ENCODE peak calls at places on chromosomes 6 and 20, in nine cellular contexts. F is iris pigment epithelial cell, B is H54, L is hippocampal formation, Y is MV-4-11, X is NCI-H1694 treated with DMSO at 0.1 percent for 48 hours, J is BE2C, M is HT-29, D is pancreas. T is an unnamed sample.

GRCh38 chr20:41956316-41957050 is 338.3 kb upstream of the CHD6 start:
- DNase-seq in X (no peak), F (no peak), J (peak; percentile 45), Y (no peak), M (peak; percentile 53), L (no peak), B (peak; percentile 15), D (no peak), T (peak; percentile 59)

GRCh38 chr6:79450984-79451383 is 86.2 kb downstream of the LCA5 start:
- DNase-seq in J (no peak), Y (no peak), D (no peak), X (no peak), B (no peak), F (no peak), L (no peak), M (no peak), T (no peak)

GRCh38 chr6:35601331-35602132 is 87.2 kb downstream of the FKBP5 start:
- DNase-seq in B (no peak), L (peak; percentile 88), X (no peak), D (no peak), Y (peak; percentile 73), J (peak; percentile 46), M (peak; percentile 59), F (peak; percentile 96), T (peak; percentile 29)

GRCh38 chr6:96391776-96392175 is 129.8 kb upstream of the UFL1 start:
- DNase-seq in X (peak; percentile 37), L (peak; percentile 45), Y (no peak), D (peak; percentile 10), M (peak; percentile 52), B (no peak), J (peak; percentile 33), F (no peak), T (peak; percentile 65)

GRCh38 chr6:79706527-79706926 is 75.4 kb downstream of the SH3BGRL2 start:
- DNase-seq in M (no peak), X (no peak), F (no peak), L (no peak), B (no peak), D (no peak), J (no peak), Y (no peak), T (no peak)

GRCh38 chr6:151351731-151352130 is 39.6 kb downstream of the ZBTB2 start:
- DNase-seq in Y (no peak), D (no peak), B (no peak), M (no peak), J (no peak), X (no peak), F (no peak), L (no peak), T (no peak)

GRCh38 chr6:34696189-34696738 is 303 bp downstream of the ILRUN start:
- DNase-seq in B (peak; percentile 27), J (no peak), M (peak; percentile 59), Y (peak; percentile 38), L (peak; percentile 66), F (peak; percentile 41), D (no peak), X (no peak), T (peak; percentile 49)

GRCh38 chr6:108368431-108369030 is 73.7 kb downstream of the AFG1L start:
- DNase-seq in M (no peak), L (no peak), B (no peak), F (no peak), J (no peak), D (no peak), Y (peak; percentile 15), X (no peak), T (no peak)

GRCh38 chr6:156948807-156949206 is 171.6 kb downstream of the ARID1B start:
- DNase-seq in Y (no peak), F (peak; percentile 91), X (no peak), M (peak; percentile 45), D (no peak), B (no peak), L (no peak), J (no peak), T (peak; percentile 8)

GRCh38 chr6:45667265-45667664 is 289.5 kb upstream of the SUPT3H start:
- DNase-seq in Y (no peak), F (no peak), D (no peak), X (no peak), J (no peak), L (no peak), B (no peak), M (no peak), T (no peak)

GRCh38 chr6:139480356-139480833 is 105.9 kb upstream of the CITED2 start:
- DNase-seq in J (no peak), F (no peak), B (no peak), L (no peak), X (no peak), D (no peak), M (no peak), Y (no peak), T (no peak)

GRCh38 chr20:36352843-36353553 is 46.9 kb downstream of the DLGAP4 start:
- DNase-seq in J (no peak), B (no peak), L (no peak), D (no peak), X (no peak), F (no peak), M (no peak), Y (no peak), T (no peak)

GRCh38 chr6:69976591-69977090 is 110.3 kb downstream of the COL19A1 start:
- DNase-seq in M (no peak), D (no peak), Y (no peak), L (no peak), F (no peak), X (no peak), B (no peak), J (no peak), T (no peak)

GRCh38 chr6:145044606-145045275 is 690.6 kb downstream of the EPM2A start:
- DNase-seq in F (peak; percentile 87), D (no peak), J (no peak), Y (no peak), B (no peak), L (no peak), M (no peak), X (no peak), T (no peak)

T was measured in T47D.